ENCODE peak calls at places on chromosome 6, in seven cellular contexts. One of them, this sample, is unnamed.

GRCh38 chr6:33570806-33571636 is 9.1 kb downstream of the BAK1 start:
- DNase-seq in mammary epithelial cell: peak
- DNase-seq in PC-9: peak
- DNase-seq in A549: peak
- DNase-seq in PC-3: peak
- DNase-seq in lung: peak
- DNase-seq in pancreas: peak
- DNase-seq in this sample: peak

GRCh38 chr6:123668965-123669591 is 32.3 kb upstream of the TRDN start:
- DNase-seq in PC-9: no peak
- DNase-seq in lung: no peak
- DNase-seq in A549: no peak
- DNase-seq in PC-3: no peak
- DNase-seq in pancreas: no peak
- DNase-seq in mammary epithelial cell: no peak
- DNase-seq in this sample: no peak

GRCh38 chr6:35177139-35177538 is 36.0 kb upstream of the TCP11 start:
- DNase-seq in PC-3: no peak
- DNase-seq in lung: no peak
- DNase-seq in A549: no peak
- DNase-seq in pancreas: no peak
- DNase-seq in mammary epithelial cell: no peak
- DNase-seq in PC-9: no peak
- DNase-seq in this sample: peak

GRCh38 chr6:73579851-73580246 is 59.0 kb upstream of the EEF1A1 start:
- DNase-seq in mammary epithelial cell: peak
- DNase-seq in PC-9: peak
- DNase-seq in pancreas: no peak
- DNase-seq in PC-3: peak
- DNase-seq in lung: peak
- DNase-seq in A549: peak
- DNase-seq in this sample: no peak

GRCh38 chr6:107405002-107405401 is 54.4 kb downstream of the PDSS2 start:
- DNase-seq in pancreas: no peak
- DNase-seq in PC-9: no peak
- DNase-seq in mammary epithelial cell: no peak
- DNase-seq in lung: no peak
- DNase-seq in A549: no peak
- DNase-seq in PC-3: no peak
- DNase-seq in this sample: no peak

GRCh38 chr6:91710356-91710755 is 1123.5 kb upstream of the MAP3K7 start:
- DNase-seq in lung: no peak
- DNase-seq in PC-3: no peak
- DNase-seq in PC-9: no peak
- DNase-seq in pancreas: no peak
- DNase-seq in mammary epithelial cell: no peak
- DNase-seq in A549: no peak
- DNase-seq in this sample: no peak

GRCh38 chr6:158708239-158708638 is 58.4 kb downstream of the SYTL3 start:
- DNase-seq in PC-9: no peak
- DNase-seq in lung: no peak
- DNase-seq in A549: no peak
- DNase-seq in pancreas: no peak
- DNase-seq in mammary epithelial cell: no peak
- DNase-seq in PC-3: no peak
- DNase-seq in this sample: peak

GRCh38 chr6:99232003-99232402 is 117.5 kb downstream of the FAXC start:
- DNase-seq in mammary epithelial cell: peak
- DNase-seq in lung: no peak
- DNase-seq in PC-9: no peak
- DNase-seq in PC-3: no peak
- DNase-seq in A549: no peak
- DNase-seq in pancreas: no peak
- DNase-seq in this sample: no peak

GRCh38 chr6:157602521-157603288 is 220.3 kb upstream of the SNX9 start:
- DNase-seq in PC-9: no peak
- DNase-seq in PC-3: no peak
- DNase-seq in pancreas: no peak
- DNase-seq in A549: no peak
- DNase-seq in mammary epithelial cell: no peak
- DNase-seq in lung: no peak
- DNase-seq in this sample: no peak

GRCh38 chr6:104597541-104598050 is 262.1 kb downstream of the HACE1 start:
- DNase-seq in pancreas: no peak
- DNase-seq in lung: no peak
- DNase-seq in PC-9: no peak
- DNase-seq in mammary epithelial cell: no peak
- DNase-seq in PC-3: peak
- DNase-seq in A549: no peak
- DNase-seq in this sample: peak

GRCh38 chr6:73610444-73611275 is 43.1 kb downstream of the SLC17A5 start:
- DNase-seq in PC-3: peak
- DNase-seq in A549: no peak
- DNase-seq in lung: no peak
- DNase-seq in mammary epithelial cell: peak
- DNase-seq in PC-9: no peak
- DNase-seq in pancreas: no peak
- DNase-seq in this sample: no peak

GRCh38 chr6:23841116-23841515 is 284.9 kb upstream of the NRSN1 start:
- DNase-seq in pancreas: no peak
- DNase-seq in PC-3: no peak
- DNase-seq in mammary epithelial cell: no peak
- DNase-seq in lung: no peak
- DNase-seq in A549: no peak
- DNase-seq in PC-9: no peak
- DNase-seq in this sample: no peak

GRCh38 chr6:3194535-3195376 is 32.7 kb downstream of the TUBB2B start:
- DNase-seq in pancreas: no peak
- DNase-seq in lung: no peak
- DNase-seq in A549: no peak
- DNase-seq in mammary epithelial cell: no peak
- DNase-seq in PC-3: no peak
- DNase-seq in PC-9: no peak
- DNase-seq in this sample: peak
- H3K27ac ChIP-seq in pancreas: no peak
- H3K27ac ChIP-seq in lung: no peak
- H3K27ac ChIP-seq in A549: peak
- H3K27ac ChIP-seq in mammary epithelial cell: no peak
- H3K27ac ChIP-seq in PC-3: no peak
- H3K27ac ChIP-seq in PC-9: no peak
- H3K27ac ChIP-seq in this sample: peak

DNA sequence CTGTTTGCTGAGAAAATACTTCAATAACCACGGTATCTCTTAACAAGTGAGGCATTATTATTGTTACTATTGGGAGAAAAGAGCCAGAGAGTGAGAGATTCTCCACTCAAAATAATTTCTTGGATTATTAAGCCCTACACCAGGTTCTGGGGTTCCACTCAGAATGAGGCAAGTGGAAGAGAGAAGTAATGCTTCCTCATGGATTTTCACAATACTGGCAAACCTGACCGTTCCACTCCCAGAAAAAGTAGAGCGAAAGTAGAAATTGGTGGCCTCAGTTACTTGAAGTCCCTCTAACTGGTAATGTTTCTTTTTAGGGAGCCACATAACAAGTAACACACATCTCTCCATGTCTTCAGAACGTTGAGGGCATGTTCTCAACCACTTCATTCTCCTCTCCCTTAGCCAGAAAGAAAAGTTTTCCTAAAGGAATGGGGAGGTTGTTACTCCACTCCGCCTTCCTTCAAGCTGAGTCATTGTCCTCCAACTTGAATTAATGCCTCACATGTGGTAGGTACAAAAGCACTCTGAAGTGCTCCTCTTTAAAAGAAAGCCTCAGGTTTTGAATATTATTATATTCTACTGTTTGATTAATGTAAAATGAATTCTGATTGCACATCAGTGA is 1.9 kb downstream of the BAG2 start:
- DNase-seq in lung: no peak
- DNase-seq in mammary epithelial cell: peak
- DNase-seq in A549: peak
- DNase-seq in PC-9: peak
- DNase-seq in pancreas: no peak
- DNase-seq in PC-3: peak
- DNase-seq in this sample: peak
- H3K4me3 ChIP-seq in lung: peak
- H3K4me3 ChIP-seq in mammary epithelial cell: peak
- H3K4me3 ChIP-seq in A549: peak
- H3K4me3 ChIP-seq in PC-9: peak
- H3K4me3 ChIP-seq in pancreas: no peak
- H3K4me3 ChIP-seq in PC-3: peak
- H3K4me3 ChIP-seq in this sample: peak

GRCh38 chr6:142907017-142907470 is 37.9 kb downstream of the HIVEP2 start:
- DNase-seq in PC-9: no peak
- DNase-seq in lung: no peak
- DNase-seq in A549: no peak
- DNase-seq in pancreas: no peak
- DNase-seq in PC-3: no peak
- DNase-seq in mammary epithelial cell: no peak
- DNase-seq in this sample: no peak
- H3K27ac ChIP-seq in PC-9: no peak
- H3K27ac ChIP-seq in lung: no peak
- H3K27ac ChIP-seq in A549: no peak
- H3K27ac ChIP-seq in pancreas: no peak
- H3K27ac ChIP-seq in PC-3: no peak
- H3K27ac ChIP-seq in mammary epithelial cell: no peak
- H3K27ac ChIP-seq in this sample: no peak

GRCh38 chr6:10585232-10585887 is 64.2 kb downstream of the GCNT2 start:
- DNase-seq in PC-9: no peak
- DNase-seq in lung: no peak
- DNase-seq in pancreas: no peak
- DNase-seq in mammary epithelial cell: no peak
- DNase-seq in A549: no peak
- DNase-seq in PC-3: no peak
- DNase-seq in this sample: peak

GRCh38 chr6:10587694-10588392 is 66.7 kb downstream of the GCNT2 start:
- DNase-seq in pancreas: no peak
- DNase-seq in lung: no peak
- DNase-seq in PC-3: no peak
- DNase-seq in PC-9: no peak
- DNase-seq in mammary epithelial cell: no peak
- DNase-seq in A549: no peak
- DNase-seq in this sample: no peak

GRCh38 chr6:10584607-10585006 is 63.5 kb downstream of the GCNT2 start:
- DNase-seq in PC-9: no peak
- DNase-seq in mammary epithelial cell: no peak
- DNase-seq in lung: no peak
- DNase-seq in PC-3: no peak
- DNase-seq in A549: no peak
- DNase-seq in pancreas: no peak
- DNase-seq in this sample: no peak

GRCh38 chr6:10588562-10589428 is 67.6 kb downstream of the GCNT2 start:
- DNase-seq in PC-9: no peak
- DNase-seq in lung: no peak
- DNase-seq in pancreas: no peak
- DNase-seq in PC-3: no peak
- DNase-seq in mammary epithelial cell: no peak
- DNase-seq in A549: no peak
- DNase-seq in this sample: no peak

DNA sequence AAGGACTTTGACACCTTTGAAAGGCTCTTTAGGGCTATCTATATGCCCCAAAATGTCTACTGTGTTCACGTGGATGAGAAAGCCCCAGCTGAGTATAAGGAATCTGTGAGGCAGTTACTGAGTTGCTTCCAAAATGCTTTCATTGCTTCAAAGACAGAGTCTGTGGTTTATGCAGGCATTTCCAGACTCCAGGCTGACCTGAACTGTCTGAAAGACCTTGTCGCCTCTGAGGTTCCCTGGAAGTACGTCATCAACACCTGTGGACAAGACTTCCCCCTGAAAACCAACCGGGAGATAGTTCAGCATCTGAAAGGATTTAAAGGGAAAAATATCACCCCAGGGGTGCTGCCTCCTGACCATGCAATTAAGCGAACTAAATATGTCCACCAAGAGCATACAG is 65.2 kb downstream of the GCNT2 start:
- DNase-seq in PC-9: no peak
- DNase-seq in PC-3: no peak
- DNase-seq in pancreas: no peak
- DNase-seq in lung: no peak
- DNase-seq in mammary epithelial cell: no peak
- DNase-seq in A549: no peak
- DNase-seq in this sample: peak
- H3K4me3 ChIP-seq in PC-9: no peak
- H3K4me3 ChIP-seq in PC-3: no peak
- H3K4me3 ChIP-seq in pancreas: no peak
- H3K4me3 ChIP-seq in lung: no peak
- H3K4me3 ChIP-seq in mammary epithelial cell: no peak
- H3K4me3 ChIP-seq in A549: no peak
- H3K4me3 ChIP-seq in this sample: peak